ENCODE peak calls at places on chromosomes 6 and 20, in seven cellular contexts. One of them, this sample, is unnamed.

GRCh38 chr20:36126836-36127529 is 27.6 kb upstream of the EPB41L1 start:
- DNase-seq in GF-D8: no peak
- DNase-seq in AG10803: no peak
- DNase-seq in hypothalamus: no peak
- DNase-seq in NCI-H460: no peak
- DNase-seq in lower leg skin: no peak
- DNase-seq in D341Med: no peak
- DNase-seq in this sample: no peak

GRCh38 chr6:128492386-128492785 is 28.0 kb downstream of the PTPRK start:
- DNase-seq in GF-D8: no peak
- DNase-seq in lower leg skin: no peak
- DNase-seq in D341Med: no peak
- DNase-seq in NCI-H460: no peak
- DNase-seq in hypothalamus: no peak
- DNase-seq in AG10803: no peak
- DNase-seq in this sample: no peak

GRCh38 chr6:111011360-111012142 is 29.7 kb downstream of the RPF2 start:
- DNase-seq in AG10803: peak; percentile 45
- DNase-seq in hypothalamus: no peak
- DNase-seq in D341Med: peak; percentile 55
- DNase-seq in GF-D8: no peak
- DNase-seq in NCI-H460: peak; percentile 32
- DNase-seq in lower leg skin: no peak
- DNase-seq in this sample: peak; percentile 70

GRCh38 chr6:104855507-104855906 is 4.2 kb downstream of the HACE1 start:
- DNase-seq in lower leg skin: no peak
- DNase-seq in AG10803: peak; percentile 38
- DNase-seq in hypothalamus: no peak
- DNase-seq in GF-D8: no peak
- DNase-seq in D341Med: no peak
- DNase-seq in NCI-H460: no peak
- DNase-seq in this sample: peak; percentile 62

GRCh38 chr6:168896321-168896720 is 357.3 kb downstream of the THBS2 start:
- DNase-seq in lower leg skin: no peak
- DNase-seq in D341Med: no peak
- DNase-seq in GF-D8: no peak
- DNase-seq in hypothalamus: no peak
- DNase-seq in AG10803: no peak
- DNase-seq in NCI-H460: no peak
- DNase-seq in this sample: no peak

GRCh38 chr20:62323980-62324906 is 21.4 kb downstream of the ADRM1 start:
- DNase-seq in GF-D8: no peak
- DNase-seq in NCI-H460: no peak
- DNase-seq in hypothalamus: no peak
- DNase-seq in AG10803: no peak
- DNase-seq in D341Med: no peak
- DNase-seq in lower leg skin: no peak
- DNase-seq in this sample: no peak

GRCh38 chr6:41655706-41656668 is 17.7 kb downstream of the MDFI start:
- DNase-seq in D341Med: no peak
- DNase-seq in GF-D8: no peak
- DNase-seq in NCI-H460: no peak
- DNase-seq in hypothalamus: no peak
- DNase-seq in lower leg skin: no peak
- DNase-seq in AG10803: no peak
- DNase-seq in this sample: no peak

GRCh38 chr6:139161817-139162284 is 27.0 kb downstream of the HECA start:
- DNase-seq in lower leg skin: no peak
- DNase-seq in hypothalamus: no peak
- DNase-seq in NCI-H460: no peak
- DNase-seq in GF-D8: no peak
- DNase-seq in D341Med: no peak
- DNase-seq in AG10803: no peak
- DNase-seq in this sample: no peak

GRCh38 chr6:32045811-32046449 is 7.7 kb downstream of the CYP21A2 start:
- DNase-seq in D341Med: no peak
- DNase-seq in lower leg skin: peak; percentile 32
- DNase-seq in GF-D8: no peak
- DNase-seq in NCI-H460: no peak
- DNase-seq in AG10803: no peak
- DNase-seq in hypothalamus: no peak
- DNase-seq in this sample: no peak

GRCh38 chr20:44089987-44090674 is 96.9 kb downstream of the JPH2 start:
- DNase-seq in hypothalamus: no peak
- DNase-seq in GF-D8: no peak
- DNase-seq in D341Med: no peak
- DNase-seq in AG10803: peak; percentile 55
- DNase-seq in lower leg skin: no peak
- DNase-seq in NCI-H460: peak; percentile 52
- DNase-seq in this sample: peak; percentile 71

GRCh38 chr6:2037230-2037926 is 208.0 kb downstream of the GMDS start:
- DNase-seq in D341Med: peak; percentile 42
- DNase-seq in AG10803: peak; percentile 10
- DNase-seq in lower leg skin: no peak
- DNase-seq in GF-D8: no peak
- DNase-seq in NCI-H460: no peak
- DNase-seq in hypothalamus: no peak
- DNase-seq in this sample: no peak

GRCh38 chr6:148146717-148147116 is 195.9 kb upstream of the SASH1 start:
- DNase-seq in D341Med: no peak
- DNase-seq in hypothalamus: no peak
- DNase-seq in GF-D8: no peak
- DNase-seq in lower leg skin: no peak
- DNase-seq in NCI-H460: no peak
- DNase-seq in AG10803: no peak
- DNase-seq in this sample: no peak

GRCh38 chr6:144006731-144007454 is 1.2 kb downstream of the PLAGL1 start:
- DNase-seq in lower leg skin: no peak
- DNase-seq in hypothalamus: no peak
- DNase-seq in AG10803: peak; percentile 54
- DNase-seq in GF-D8: no peak
- DNase-seq in NCI-H460: peak; percentile 6
- DNase-seq in D341Med: no peak
- DNase-seq in this sample: peak; percentile 42

GRCh38 chr6:11093065-11093590 is 506 bp upstream of the SMIM13 start:
- DNase-seq in lower leg skin: no peak
- DNase-seq in AG10803: peak; percentile 33
- DNase-seq in NCI-H460: no peak
- DNase-seq in GF-D8: no peak
- DNase-seq in hypothalamus: no peak
- DNase-seq in D341Med: no peak
- DNase-seq in this sample: no peak

GRCh38 chr20:44646023-44646640 is 5.4 kb downstream of the ADA start:
- DNase-seq in AG10803: no peak
- DNase-seq in D341Med: no peak
- DNase-seq in lower leg skin: no peak
- DNase-seq in GF-D8: peak; percentile 95
- DNase-seq in NCI-H460: no peak
- DNase-seq in hypothalamus: no peak
- DNase-seq in this sample: no peak

This sample was measured in AG20443.